ENCODE peak calls at places on chromosome 14, in seven cellular contexts. T is endothelial cell, H is bronchial epithelial cell, P is T-helper 2 cell, O is RCC 7860, Z is ovary, M is omental fat pad. L is an unnamed sample.

GRCh38 chr14:31945074-31945613 is 132.0 kb upstream of the ARHGAP5 start:
- DNase-seq in T (no peak), H (no peak), P (no peak), O (no peak), Z (no peak), M (no peak), L (peak; percentile 11)

GRCh38 chr14:99511421-99512109 is 30.4 kb downstream of the CCNK start:
- DNase-seq in T (no peak), H (no peak), P (no peak), O (no peak), Z (peak; percentile 48), M (no peak), L (no peak)

GRCh38 chr14:68702578-68702977 is 90.3 kb downstream of the ZFP36L1 start:
- DNase-seq in T (no peak), H (no peak), P (no peak), O (no peak), Z (no peak), M (no peak), L (no peak)

GRCh38 chr14:61455351-61455750 is 134.0 kb downstream of the PRKCH start:
- DNase-seq in T (no peak), H (no peak), P (no peak), O (no peak), Z (no peak), M (no peak), L (no peak)

GRCh38 chr14:100246809-100247428 is 8.0 kb downstream of the YY1 start:
- DNase-seq in T (peak; percentile 52), H (peak; percentile 74), P (no peak), O (peak; percentile 20), Z (no peak), M (no peak), L (no peak)

GRCh38 chr14:21105095-21105494 is 4.2 kb downstream of the TMEM253 start:
- DNase-seq in T (no peak), H (no peak), P (no peak), O (no peak), Z (no peak), M (no peak), L (no peak)

GRCh38 chr14:91252901-91253794 is 8.6 kb upstream of the GPR68 start:
- DNase-seq in T (peak; percentile 45), H (no peak), P (no peak), O (no peak), Z (peak; percentile 43), M (no peak), L (no peak)

GRCh38 chr14:97624985-97625384 is 827.8 kb downstream of the VRK1 start:
- DNase-seq in T (no peak), H (no peak), P (no peak), O (no peak), Z (no peak), M (no peak), L (no peak)

GRCh38 chr14:28375295-28375694 is 391.3 kb upstream of the FOXG1 start:
- DNase-seq in T (peak; percentile 36), H (peak; percentile 41), P (no peak), O (no peak), Z (no peak), M (no peak), L (no peak)

GRCh38 chr14:34035177-34035933 is 84.5 kb upstream of the EGLN3 start:
- DNase-seq in T (no peak), H (peak; percentile 99), P (no peak), O (peak; percentile 81), Z (no peak), M (peak; percentile 29), L (no peak)

GRCh38 chr14:34845869-34846268 is 29.3 kb downstream of the BAZ1A start:
- DNase-seq in T (no peak), H (no peak), P (no peak), O (no peak), Z (no peak), M (no peak), L (no peak)

GRCh38 chr14:71776463-71777359 is 155.5 kb upstream of the RGS6 start:
- DNase-seq in T (no peak), H (no peak), P (no peak), O (no peak), Z (no peak), M (no peak), L (no peak)

GRCh38 chr14:92540472-92541048 is 27.0 kb downstream of the RIN3 start:
- DNase-seq in T (no peak), H (peak; percentile 92), P (no peak), O (peak; percentile 88), Z (peak; percentile 93), M (peak; percentile 83), L (no peak)

GRCh38 chr14:102774391-102775153 is 2.7 kb upstream of the TRAF3 start:
- DNase-seq in T (peak; percentile 48), H (peak; percentile 75), P (no peak), O (peak; percentile 40), Z (peak; percentile 40), M (no peak), L (peak; percentile 48)

GRCh38 chr14:65838565-65838964 is 426.0 kb downstream of the FUT8 start:
- DNase-seq in T (no peak), H (no peak), P (no peak), O (no peak), Z (no peak), M (no peak), L (no peak)

GRCh38 chr14:58465425-58465824 is 37.9 kb downstream of the KIAA0586 start:
- DNase-seq in T (no peak), H (peak; percentile 83), P (no peak), O (no peak), Z (no peak), M (no peak), L (no peak)

GRCh38 chr14:88983755-88984154 is 159.3 kb downstream of the TTC8 start:
- DNase-seq in T (no peak), H (peak; percentile 91), P (no peak), O (peak; percentile 91), Z (no peak), M (no peak), L (no peak)

GRCh38 chr14:65834051-65834450 is 421.5 kb downstream of the FUT8 start:
- DNase-seq in T (no peak), H (no peak), P (no peak), O (no peak), Z (no peak), M (no peak), L (no peak)

GRCh38 chr14:73755434-73756014 is 41.3 kb upstream of the PNMA1 start:
- DNase-seq in T (no peak), H (peak; percentile 73), P (no peak), O (no peak), Z (peak; percentile 37), M (no peak), L (no peak)

GRCh38 chr14:68312884-68313725 is 479.8 kb downstream of the ZFP36L1 start:
- DNase-seq in T (no peak), H (no peak), P (peak; percentile 21), O (no peak), Z (no peak), M (no peak), L (no peak)

GRCh38 chr14:99122521-99123125 is 149.4 kb downstream of the BCL11B start:
- DNase-seq in T (no peak), H (no peak), P (no peak), O (no peak), Z (no peak), M (no peak), L (no peak)

GRCh38 chr14:105072381-105072861 is 7.2 kb upstream of the GPR132 start:
- DNase-seq in T (no peak), H (no peak), P (no peak), O (no peak), Z (no peak), M (no peak), L (no peak)

GRCh38 chr14:55976219-55976618 is 142.0 kb upstream of the PELI2 start:
- DNase-seq in T (no peak), H (no peak), P (no peak), O (no peak), Z (no peak), M (no peak), L (no peak)

GRCh38 chr14:54025661-54026060 is 69.0 kb upstream of the BMP4 start:
- DNase-seq in T (no peak), H (peak; percentile 44), P (no peak), O (no peak), Z (no peak), M (no peak), L (no peak)